ENCODE peak calls at places on chromosomes 1 and 21, in four cellular contexts. H is A549, T is HepG2, Q is HCT116. M is an unnamed sample.

GRCh38 chr1:172177849-172178248 is 242.6 kb upstream of the C1orf105 start:
- DNase-seq in H (no peak), T (no peak), Q (no peak), M (no peak)

GRCh38 chr1:5267603-5268235 is 613.3 kb downstream of the AJAP1 start:
- DNase-seq in H (no peak), T (no peak), Q (no peak), M (no peak)

GRCh38 chr1:36879613-36880012 is 154.7 kb downstream of the GRIK3 start:
- DNase-seq in H (no peak), T (no peak), Q (no peak), M (no peak)

GRCh38 chr1:25081496-25081895 is 150.8 kb downstream of the SYF2 start:
- DNase-seq in H (no peak), T (no peak), Q (no peak), M (no peak)

GRCh38 chr1:157399984-157400382 is 152.3 kb downstream of the FCRL5 start:
- DNase-seq in H (peak; percentile 20), T (peak; percentile 10), Q (no peak), M (no peak)

GRCh38 chr1:115641762-115642167 is at the start of gene VANGL1:
- DNase-seq in H (peak; percentile 57), T (peak; percentile 34), Q (no peak), M (no peak)

GRCh38 chr1:109910963-109911798 is 532 bp downstream of the CSF1 start:
- DNase-seq in H (no peak), T (no peak), Q (no peak), M (no peak)

GRCh38 chr1:66217021-66217420 is 316.9 kb upstream of the SGIP1 start:
- DNase-seq in H (peak; percentile 64), T (no peak), Q (no peak), M (no peak)

GRCh38 chr1:50853325-50853724 is 106.7 kb downstream of the FAF1 start:
- DNase-seq in H (no peak), T (peak; percentile 91), Q (no peak), M (no peak)

GRCh38 chr1:41529621-41530395 is 45.3 kb upstream of the EDN2 start:
- DNase-seq in H (no peak), T (no peak), Q (no peak), M (no peak)

GRCh38 chr1:117181630-117182041 is 29.1 kb downstream of the VTCN1 start:
- DNase-seq in H (no peak), T (no peak), Q (no peak), M (no peak)

GRCh38 chr1:151542710-151543129 is 2.6 kb downstream of the TUFT1 start:
- DNase-seq in H (peak; percentile 44), T (no peak), Q (no peak), M (no peak)

GRCh38 chr1:243686149-243686548 is 163.9 kb downstream of the AKT3 start:
- DNase-seq in H (no peak), T (no peak), Q (no peak), M (no peak)

GRCh38 chr21:38994014-38994413 is 188.3 kb downstream of the ETS2 start:
- DNase-seq in H (no peak), T (no peak), Q (no peak), M (no peak)

GRCh38 chr1:84796201-84796600 is 96.8 kb downstream of the LPAR3 start:
- DNase-seq in H (no peak), T (peak; percentile 74), Q (no peak), M (no peak)

GRCh38 chr1:61184035-61184713 is 101.8 kb downstream of the NFIA start:
- DNase-seq in H (peak; percentile 84), T (peak; percentile 74), Q (no peak), M (no peak)

GRCh38 chr1:43587001-43587400 is 56.3 kb downstream of the PTPRF start:
- DNase-seq in H (no peak), T (no peak), Q (no peak), M (no peak)

GRCh38 chr21:45149021-45149420 is 74.6 kb downstream of the ADARB1 start:
- DNase-seq in H (no peak), T (no peak), Q (no peak), M (no peak)

GRCh38 chr1:89989099-89989498 is 5.8 kb upstream of the ZNF326 start:
- DNase-seq in H (no peak), T (no peak), Q (no peak), M (no peak)

GRCh38 chr1:245687636-245688535 is 533.1 kb downstream of the KIF26B start:
- DNase-seq in H (no peak), T (no peak), Q (no peak), M (no peak)

GRCh38 chr1:94654505-94654904 is 112.9 kb upstream of the F3 start:
- DNase-seq in H (no peak), T (no peak), Q (no peak), M (no peak)

GRCh38 chr1:203677771-203678170 is 51.1 kb downstream of the ATP2B4 start:
- DNase-seq in H (no peak), T (no peak), Q (no peak), M (no peak)

GRCh38 chr1:212477014-212477679 is 44.4 kb downstream of the NENF start:
- DNase-seq in H (peak; percentile 90), T (peak; percentile 70), Q (peak; percentile 81), M (peak; percentile 81)

GRCh38 chr21:35084869-35085268 is 35.8 kb upstream of the RUNX1 start:
- DNase-seq in H (peak; percentile 33), T (no peak), Q (no peak), M (no peak)

GRCh38 chr21:32364387-32364786 is 28.4 kb downstream of the URB1 start:
- DNase-seq in H (no peak), T (peak; percentile 81), Q (no peak), M (no peak)

GRCh38 chr1:40849801-40850592 is 12.2 kb downstream of the CITED4 start:
- DNase-seq in H (peak; percentile 61), T (peak; percentile 43), Q (peak; percentile 46), M (no peak)

GRCh38 chr1:178192686-178193085 is 98.8 kb downstream of the RASAL2 start:
- DNase-seq in H (peak; percentile 87), T (no peak), Q (no peak), M (no peak)

GRCh38 chr1:27135920-27136551 is 18.9 kb downstream of the SLC9A1 start:
- DNase-seq in H (no peak), T (no peak), Q (no peak), M (no peak)

DNA sequence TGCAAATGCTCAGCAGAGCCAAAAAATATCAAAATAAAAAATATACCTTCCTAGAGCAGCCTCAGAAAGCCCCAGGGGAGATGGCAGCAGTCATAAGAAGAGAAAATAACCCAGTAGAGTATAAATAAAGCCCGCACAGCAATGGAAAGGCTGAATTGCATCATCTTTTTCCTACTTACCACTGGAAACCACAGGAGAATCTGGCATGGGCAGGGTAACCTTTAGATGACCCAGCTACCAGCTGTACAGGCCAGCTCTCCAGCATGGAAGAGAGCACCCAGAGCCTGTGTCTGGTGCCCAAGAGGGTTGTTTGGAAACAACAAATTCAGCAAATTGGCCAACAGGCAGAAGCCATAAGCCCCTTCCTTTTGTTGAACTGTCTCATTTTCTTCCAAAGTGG is 253.1 kb downstream of the OMA1 start:
- DNase-seq in H (no peak), T (no peak), Q (no peak), M (no peak)
- TF ChIP-seq REST in H (no peak), T (no peak), Q (no peak), M (no peak)

GRCh38 chr1:14706656-14707055 is 108.2 kb downstream of the KAZN start:
- DNase-seq in H (no peak), T (no peak), Q (no peak), M (no peak)
- H3K9me3 ChIP-seq in H (no peaks in the 10 kb centered on the region), T (no peaks in the 10 kb centered on the region), Q (no peaks in the 10 kb centered on the region), M (no peaks in the 10 kb centered on the region)

GRCh38 chr1:118961156-118961555 is 27.0 kb downstream of the TBX15 start:
- DNase-seq in H (peak; percentile 3), T (no peak), Q (no peak), M (no peak)
- TF ChIP-seq REST in H (no peak), T (no peak), Q (no peak), M (no peak)

DNA sequence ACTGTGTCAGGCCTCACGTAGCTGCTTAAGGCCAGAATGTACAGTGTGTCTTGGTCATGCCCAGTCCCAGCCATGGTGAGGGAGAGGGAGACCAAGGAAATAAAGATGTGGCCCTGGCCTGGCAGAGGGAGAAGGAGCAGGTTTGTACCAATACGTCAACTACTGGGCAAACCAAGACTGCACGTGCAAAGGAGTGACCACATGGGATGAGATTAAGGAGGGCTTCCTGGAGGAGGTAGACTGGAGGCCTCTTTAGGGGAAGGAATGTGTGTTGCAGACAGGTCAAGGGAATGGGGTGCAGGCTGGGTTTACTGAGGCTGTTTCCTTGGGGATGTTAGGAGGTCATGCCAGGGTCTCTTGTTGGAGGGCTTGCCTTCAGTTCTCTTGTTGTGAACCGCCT is 7.8 kb downstream of the PLOD1 start:
- DNase-seq in H (no peak), T (no peak), Q (no peak), M (no peak)
- H3K9me3 ChIP-seq in H (no peaks in the 10 kb centered on the region), T (no peaks in the 10 kb centered on the region), Q (no peaks in the 10 kb centered on the region), M (no peaks in the 10 kb centered on the region)

DNA sequence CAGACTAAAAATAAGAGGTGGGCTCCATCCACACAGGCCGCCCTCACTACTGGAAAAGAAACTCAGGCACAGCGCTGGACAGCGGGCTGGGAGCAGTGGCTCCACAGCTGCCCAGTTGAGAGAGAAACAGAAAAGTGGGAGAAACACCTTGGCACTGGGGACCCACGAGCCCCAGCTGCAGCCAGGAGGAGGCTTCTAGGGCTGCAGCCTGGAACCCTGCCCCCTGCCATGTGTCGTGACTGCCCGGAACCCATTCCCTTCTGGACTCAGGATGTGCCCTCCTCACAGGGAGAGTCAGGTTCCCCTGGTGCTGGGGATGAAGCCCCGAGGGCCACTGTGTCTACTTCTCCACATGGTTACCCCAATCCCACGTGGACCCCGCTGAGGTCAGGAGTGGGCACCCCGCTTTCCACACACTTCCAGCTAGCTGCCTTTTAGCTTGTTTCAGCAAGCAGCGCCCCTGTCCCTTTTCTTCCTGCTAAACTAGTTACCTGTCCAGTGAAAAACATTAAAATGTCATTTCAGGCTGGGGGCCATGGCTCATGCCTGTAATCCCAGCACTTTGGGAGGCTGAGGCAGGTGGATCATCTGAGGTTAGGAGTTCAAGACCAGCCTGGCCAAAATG is 35.9 kb downstream of the PARP1 start:
- DNase-seq in H (no peak), T (no peak), Q (no peak), M (no peak)
- TF ChIP-seq REST in H (no peak), T (no peak), Q (no peak), M (no peak)

DNA sequence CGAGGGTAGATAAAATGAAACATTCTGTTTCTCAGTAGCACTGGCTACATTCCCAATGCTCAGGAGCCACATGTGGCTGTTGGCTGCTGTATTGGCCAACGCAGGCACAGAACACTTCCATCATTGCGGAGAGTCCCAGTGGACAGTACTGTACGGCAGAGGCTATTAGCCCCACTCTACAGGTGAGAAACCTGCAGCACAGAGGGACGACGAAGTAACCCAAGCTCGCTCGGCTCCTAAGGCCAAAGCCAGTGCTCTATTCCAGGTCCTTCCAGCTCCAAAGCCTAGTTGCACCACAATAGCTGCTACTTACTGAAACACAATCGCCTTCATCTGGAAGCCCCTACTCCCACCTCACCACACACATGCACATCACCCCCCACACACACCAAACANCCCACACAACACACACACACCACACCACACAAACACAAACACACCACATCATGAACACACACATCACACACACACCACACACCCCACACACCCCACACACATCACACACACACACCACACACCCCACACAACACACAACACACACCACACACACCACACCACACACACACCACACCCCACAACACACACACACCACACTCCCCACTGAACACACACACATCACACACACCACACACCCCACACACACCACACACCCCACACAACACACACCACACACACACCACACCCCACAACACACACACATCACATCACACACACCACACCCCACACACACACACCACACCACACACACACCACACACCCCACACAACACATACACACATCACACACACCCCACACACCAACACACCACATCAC is 3.2 kb downstream of the LYPD8 start:
- DNase-seq in H (peak; percentile 37), T (peak; percentile 30), Q (no peak), M (no peak)
- H3K9me3 ChIP-seq in H (peaks cover 4% of the 10 kb centered on the region), T (no peaks in the 10 kb centered on the region), Q (peaks cover 11% of the 10 kb centered on the region), M (no peaks in the 10 kb centered on the region)

M was measured in Panc1.